ENCODE peak calls at places on chromosomes 3 and 15, in eight cellular contexts. Y, I, D, K, T, L, U and G are unnamed samples.

GRCh38 chr3:160006282-160007163 is 17.9 kb downstream of the IL12A start:
- DNase-seq in T (no peak), Y (no peak), L (peak), D (peak), K (no peak), I (peak), U (peak), G (peak)

GRCh38 chr15:98858610-98859023 is 149.0 kb downstream of the PGPEP1L start:
- DNase-seq in I (no peak), U (no peak), L (no peak), K (no peak), D (no peak), Y (no peak), T (no peak), G (no peak)

GRCh38 chr3:124032351-124032880 is 40.5 kb upstream of the ROPN1 start:
- DNase-seq in Y (no peak), D (no peak), U (peak), K (no peak), I (peak), T (no peak), L (peak), G (peak)

GRCh38 chr15:40984963-40985362 is 31.7 kb downstream of the CHAC1 start:
- DNase-seq in D (no peak), L (no peak), Y (no peak), K (no peak), T (peak), I (peak), U (peak), G (no peak)

GRCh38 chr15:61075741-61076140 is 153.4 kb downstream of the RORA start:
- DNase-seq in T (no peak), D (no peak), K (no peak), I (no peak), Y (no peak), L (no peak), U (no peak), G (no peak)

GRCh38 chr15:57382222-57382621 is 5.9 kb downstream of the CGNL1 start:
- DNase-seq in I (no peak), Y (no peak), K (no peak), U (no peak), T (no peak), L (no peak), D (no peak), G (no peak)

GRCh38 chr15:64045774-64046346 is 425 bp downstream of the DAPK2 start:
- DNase-seq in T (no peak), I (peak), L (peak), U (no peak), D (peak), K (no peak), Y (no peak), G (peak)

GRCh38 chr3:94862703-94863102 is 799.8 kb downstream of the NSUN3 start:
- DNase-seq in I (peak), T (no peak), Y (no peak), L (peak), U (peak), D (peak), K (no peak), G (peak)

GRCh38 chr15:91491131-91491950 is 362.2 kb upstream of the SLCO3A1 start:
- DNase-seq in D (no peak), K (no peak), Y (no peak), T (no peak), L (no peak), I (peak), U (no peak), G (no peak)

DNA sequence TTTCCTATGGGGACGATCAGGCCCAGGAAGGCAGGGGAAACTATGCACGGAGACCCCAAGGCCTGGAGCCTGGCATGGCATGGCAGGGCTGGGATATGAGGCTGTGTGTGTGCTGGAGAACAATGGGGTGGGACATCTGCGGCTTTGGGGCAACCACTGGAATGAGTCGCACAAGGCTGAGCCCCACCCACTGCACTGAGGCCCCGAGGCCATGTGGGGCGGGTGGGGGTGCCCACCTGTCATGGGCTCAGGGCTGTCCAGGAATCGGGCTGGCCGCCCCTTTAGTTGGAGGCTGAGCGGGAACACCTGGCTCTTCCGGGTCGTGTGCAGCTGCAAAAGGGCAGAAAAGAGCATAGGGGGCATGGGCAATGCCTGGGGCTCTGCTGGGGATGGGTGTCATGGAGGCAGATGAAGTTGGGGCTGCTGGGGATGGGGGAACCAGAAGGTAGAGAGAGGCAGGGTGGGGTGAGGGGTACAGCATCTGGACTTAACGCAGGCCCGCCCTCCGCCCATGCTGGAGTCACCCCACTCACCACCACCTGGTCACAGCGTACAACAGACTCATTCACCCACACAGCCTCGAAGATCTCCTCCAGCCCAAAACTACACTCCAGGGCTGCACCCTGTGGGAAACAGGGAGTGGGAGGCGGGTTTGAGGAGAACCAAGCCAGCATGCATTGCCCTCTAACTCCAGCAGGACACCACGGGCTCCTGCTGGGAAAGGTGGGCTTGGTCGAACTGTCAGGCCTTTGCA is 31.1 kb downstream of the PLXND1 start:
- DNase-seq in L (no peak), K (no peak), Y (no peak), D (no peak), I (no peak), U (no peak), T (no peak), G (no peak)
- TF ChIP-seq CTCF in L (no peak), K (no peak), Y (no peak), D (no peak), I (no peak), U (no peak), T (no peak), G (no peak)

GRCh38 chr3:181278468-181279238 is 289.1 kb upstream of the DNAJC19 start:
- DNase-seq in D (peak), L (no peak), I (no peak), Y (no peak), K (no peak), U (peak), T (no peak), G (no peak)
- TF ChIP-seq CTCF in D (no peak), L (peak), I (no peak), Y (peak), K (no peak), U (no peak), T (peak), G (peak)

GRCh38 chr3:128407986-128408692 is 58.6 kb downstream of the DNAJB8 start:
- DNase-seq in D (no peak), L (no peak), Y (no peak), T (no peak), U (no peak), I (no peak), K (no peak), G (no peak)

GRCh38 chr3:128407247-128407646 is 59.4 kb downstream of the DNAJB8 start:
- DNase-seq in D (no peak), T (no peak), K (no peak), I (no peak), U (no peak), Y (no peak), L (no peak), G (no peak)

GRCh38 chr3:128410669-128411573 is 55.8 kb downstream of the DNAJB8 start:
- DNase-seq in Y (no peak), K (no peak), L (no peak), I (no peak), D (no peak), T (no peak), U (no peak), G (no peak)

GRCh38 chr3:128409621-128410581 is 56.8 kb downstream of the DNAJB8 start:
- DNase-seq in T (no peak), D (no peak), L (no peak), Y (no peak), K (no peak), I (no peak), U (no peak), G (no peak)

GRCh38 chr3:128408693-128409620 is 57.7 kb downstream of the DNAJB8 start:
- DNase-seq in L (no peak), K (no peak), T (no peak), I (no peak), D (no peak), U (no peak), Y (no peak), G (no peak)
- TF ChIP-seq CTCF in L (no peak), K (no peak), T (no peak), I (no peak), D (no peak), U (no peak), Y (no peak), G (no peak)

DNA sequence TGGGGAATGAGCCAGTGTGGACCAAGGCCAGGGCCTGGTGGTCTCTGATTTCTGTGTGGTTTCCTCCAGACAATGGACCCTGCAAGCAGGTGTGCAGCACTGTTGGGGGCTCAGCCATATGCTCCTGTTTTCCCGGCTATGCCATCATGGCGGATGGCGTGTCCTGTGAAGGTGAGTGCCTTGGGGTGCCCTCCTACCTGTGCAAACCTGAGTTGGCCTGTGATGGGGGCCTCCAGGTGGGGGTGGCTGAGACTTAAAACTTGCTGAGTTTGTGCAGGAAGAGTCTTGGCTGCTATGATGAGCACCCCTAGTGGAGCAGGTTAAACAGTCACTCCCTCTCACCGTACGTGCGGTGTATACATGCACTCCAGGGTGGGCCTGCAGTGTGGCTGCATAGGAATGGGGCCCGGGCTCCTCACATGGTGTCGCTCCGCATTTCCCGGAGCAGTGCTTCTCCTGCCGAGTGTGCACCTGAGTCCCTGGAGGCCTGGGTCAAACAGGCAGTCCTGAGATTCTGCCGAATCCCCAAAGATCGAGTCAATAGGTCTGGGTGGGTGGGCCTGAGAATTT is 70.8 kb downstream of the FBLN2 start:
- DNase-seq in I (no peak), D (no peak), Y (no peak), L (no peak), U (no peak), T (no peak), K (no peak), G (no peak)
- TF ChIP-seq CTCF in I (no peak), D (no peak), Y (no peak), L (no peak), U (no peak), T (no peak), K (no peak), G (no peak)